ENCODE peak calls at places on chromosomes 13 and 19, in eight cellular contexts. S, J, B, O, E, G, M and Z are unnamed samples.

GRCh38 chr13:85140192-85140591 is 659.0 kb downstream of the SLITRK6 start:
- DNase-seq in E (no peak), O (no peak), G (no peak), M (no peak), S (no peak), B (no peak), J (no peak), Z (no peak)

GRCh38 chr13:23966691-23967615 is 69.7 kb upstream of the C1QTNF9B start:
- DNase-seq in J (no peak), S (no peak), O (no peak), M (no peak), E (no peak), B (no peak), G (no peak), Z (peak)

GRCh38 chr13:59776924-59777690 is 386.6 kb downstream of the DIAPH3 start:
- DNase-seq in B (no peak), S (no peak), E (no peak), J (no peak), G (no peak), M (no peak), O (no peak), Z (peak)

GRCh38 chr19:33302175-33302973 is at the start of gene CEBPA:
- DNase-seq in E (peak), S (peak), M (peak), B (peak), J (peak), G (no peak), O (peak), Z (peak)

GRCh38 chr13:69331245-69331644 is 776.4 kb upstream of the ATXN8OS start:
- DNase-seq in E (no peak), J (no peak), S (no peak), B (no peak), M (no peak), G (no peak), O (no peak), Z (no peak)

GRCh38 chr13:63249411-63249810 is 1833.8 kb upstream of the PCDH20 start:
- DNase-seq in J (no peak), B (no peak), O (no peak), M (no peak), S (no peak), E (no peak), G (no peak), Z (no peak)

GRCh38 chr13:78604782-78605611 is 1.6 kb upstream of the POU4F1 start:
- DNase-seq in B (no peak), M (peak), J (no peak), E (no peak), S (no peak), O (no peak), G (no peak), Z (peak)

GRCh38 chr13:98397221-98397620 is 179.7 kb downstream of the STK24 start:
- DNase-seq in E (no peak), O (no peak), G (no peak), B (no peak), S (no peak), M (no peak), J (no peak), Z (peak)

GRCh38 chr13:32142115-32142514 is 110.5 kb downstream of the FRY start:
- DNase-seq in M (no peak), S (no peak), O (no peak), B (no peak), G (no peak), E (no peak), J (no peak), Z (no peak)

GRCh38 chr13:48750588-48751383 is 97.1 kb downstream of the CYSLTR2 start:
- DNase-seq in J (no peak), S (peak), E (no peak), G (no peak), M (no peak), B (no peak), O (peak), Z (no peak)

GRCh38 chr19:33134571-33135041 is 2.7 kb downstream of the WDR88 start:
- DNase-seq in O (no peak), M (no peak), G (no peak), J (no peak), B (no peak), E (no peak), S (no peak), Z (no peak)

DNA sequence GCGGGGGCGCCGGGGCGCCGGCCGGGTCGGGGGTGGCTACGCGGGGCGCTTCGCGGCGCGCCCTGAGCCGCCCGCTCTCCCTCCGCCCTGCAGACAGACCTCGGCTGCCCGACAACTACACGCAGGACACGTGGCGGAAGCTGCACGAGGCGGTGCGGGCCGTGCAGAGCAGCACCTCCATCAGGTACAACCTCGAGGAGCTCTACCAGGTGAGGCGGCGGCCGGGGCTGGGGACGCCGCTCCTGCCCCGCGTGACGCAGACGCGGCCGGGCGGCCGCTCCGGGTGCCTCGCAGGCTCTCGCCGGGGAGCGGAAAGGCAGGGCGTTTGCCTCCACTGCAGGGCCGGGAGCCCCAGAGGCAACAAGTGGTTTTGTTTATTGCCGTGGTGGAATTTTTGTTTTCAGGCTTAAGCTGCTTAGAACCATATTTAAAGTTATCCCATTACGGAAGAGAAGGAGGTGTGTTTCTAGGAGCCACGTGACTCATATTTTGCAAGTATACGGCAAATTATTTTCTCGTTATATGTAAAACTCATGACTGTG is 538 bp downstream of the CUL4A start:
- DNase-seq in J (peak), S (peak), B (peak), E (peak), O (peak), M (peak), G (peak), Z (peak)
- TF ChIP-seq POLR2A in J (no peak), S (no peak), B (no peak), E (no peak), O (no peak), M (peak), G (no peak), Z (no peak)

DNA sequence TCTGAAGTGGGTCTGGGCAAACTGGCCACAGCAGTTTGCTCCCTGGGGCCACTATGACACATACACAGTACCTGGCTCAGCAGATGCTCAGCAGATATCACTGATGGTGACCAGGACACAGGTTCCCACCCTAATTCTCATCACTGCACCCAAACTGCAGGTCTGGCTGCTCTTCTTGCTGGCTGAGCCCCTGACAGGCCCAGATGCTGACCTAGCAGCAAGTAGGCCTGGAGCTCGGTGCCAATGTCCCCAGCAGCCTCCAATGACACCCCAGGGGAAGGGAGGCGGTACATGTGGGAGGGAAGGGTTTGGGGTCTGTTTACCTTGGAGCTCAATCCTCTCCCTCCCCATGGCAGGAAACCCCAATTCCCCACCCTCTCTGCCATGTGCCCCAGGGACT is 5.1 kb downstream of the UBE2S start:
- DNase-seq in G (no peak), S (no peak), M (no peak), J (no peak), O (no peak), E (no peak), B (no peak), Z (no peak)
- TF ChIP-seq POLR2A in G (no peak), S (no peak), M (no peak), J (no peak), O (no peak), E (no peak), B (no peak), Z (no peak)

GRCh38 chr19:12774588-12775555 is at the start of gene HOOK2:
- DNase-seq in S (peak), M (no peak), G (peak), E (peak), J (peak), B (peak), O (peak), Z (no peak)
- TF ChIP-seq POLR2A in S (peak), M (no peak), G (no peak), E (no peak), J (no peak), B (no peak), O (peak), Z (no peak)

DNA sequence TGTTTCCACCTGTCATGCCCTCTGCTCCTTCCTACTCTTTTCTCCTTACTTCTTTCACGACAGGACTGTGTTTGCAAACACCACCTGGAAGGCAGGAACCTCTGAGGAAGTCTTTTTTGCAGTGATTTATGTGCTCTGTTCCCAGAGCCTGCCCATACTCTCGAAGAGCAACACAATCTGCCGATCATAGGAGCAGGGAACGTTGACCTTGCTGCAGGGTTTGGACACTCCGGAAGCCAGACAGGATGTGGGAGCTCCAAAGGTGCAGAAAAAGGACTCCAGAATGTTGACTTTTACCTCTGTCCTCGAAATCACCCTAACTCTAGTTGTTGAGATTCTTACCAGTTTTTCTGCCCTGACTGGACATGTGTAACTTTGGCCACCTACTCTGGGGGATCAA is 8.6 kb upstream of the ZNF181 start:
- DNase-seq in E (no peak), O (no peak), M (no peak), J (no peak), G (no peak), S (no peak), B (no peak), Z (no peak)
- TF ChIP-seq POLR2A in E (no peak), O (no peak), M (no peak), J (no peak), G (no peak), S (no peak), B (no peak), Z (no peak)

GRCh38 chr13:42615691-42616090 is 41.7 kb downstream of the TNFSF11 start:
- DNase-seq in O (no peak), M (peak), G (no peak), S (no peak), E (no peak), J (no peak), B (no peak), Z (peak)

GRCh38 chr13:42612021-42612765 is 38.2 kb downstream of the TNFSF11 start:
- DNase-seq in G (no peak), J (no peak), S (no peak), M (no peak), B (no peak), O (no peak), E (no peak), Z (no peak)

GRCh38 chr13:42610623-42611022 is 36.7 kb downstream of the TNFSF11 start:
- DNase-seq in M (no peak), G (no peak), O (no peak), J (no peak), S (no peak), E (no peak), B (no peak), Z (no peak)
- TF ChIP-seq POLR2A in M (no peak), G (no peak), O (no peak), J (no peak), S (no peak), E (no peak), B (no peak), Z (no peak)

GRCh38 chr13:108352599-108352998 is 83.1 kb downstream of the TNFSF13B start:
- DNase-seq in S (no peak), O (no peak), E (no peak), G (no peak), B (no peak), J (no peak), M (peak), Z (no peak)
- TF ChIP-seq POLR2A in S (no peak), O (no peak), E (no peak), G (no peak), B (no peak), J (no peak), M (no peak), Z (no peak)

GRCh38 chr19:38335949-38336637 is 463 bp downstream of the CATSPERG start:
- DNase-seq in E (peak), B (peak), M (peak), J (peak), O (peak), S (peak), G (peak), Z (peak)
- TF ChIP-seq POLR2A in E (no peak), B (peak), M (peak), J (no peak), O (no peak), S (peak), G (peak), Z (no peak)